ENCODE peak calls at places on chromosome 14, in ten cellular contexts. U is A549; J is activated CD8-positive, alpha-beta T cell treated with anti-CD3 and anti-CD28 coated beads for 36 hours; F is astrocyte; G is prostate gland; B is nephron progenitor cell; L is CD8-positive, alpha-beta T cell; A is cardiac fibroblast; N is heart right ventricle; W is foreskin fibroblast. Q is an unnamed sample.

GRCh38 chr14:82313889-82314288 is 780.2 kb upstream of the SEL1L start:
- DNase-seq in N (no peak), F (no peak), J (no peak), L (no peak), A (no peak), G (peak), U (no peak), W (no peak), B (no peak), Q (no peak)

GRCh38 chr14:58844544-58844943 is 206.8 kb downstream of the DACT1 start:
- DNase-seq in A (no peak), J (no peak), N (no peak), U (no peak), B (no peak), G (no peak), L (no peak), W (no peak), F (no peak), Q (no peak)

GRCh38 chr14:71148627-71149026 is 241.4 kb downstream of the PCNX1 start:
- DNase-seq in J (no peak), N (no peak), G (no peak), L (no peak), U (no peak), B (no peak), W (no peak), A (no peak), F (no peak), Q (no peak)

GRCh38 chr14:60222820-60223219 is 26.2 kb upstream of the PPM1A start:
- DNase-seq in W (no peak), L (no peak), F (no peak), N (peak), J (no peak), B (no peak), G (peak), U (no peak), A (no peak), Q (no peak)

GRCh38 chr14:64841772-64842490 is 37.8 kb downstream of the SPTB start:
- DNase-seq in F (no peak), W (no peak), G (no peak), L (no peak), A (no peak), U (no peak), J (no peak), N (peak), B (no peak), Q (no peak)

GRCh38 chr14:23143911-23144310 is 24.9 kb upstream of the CEBPE start:
- DNase-seq in W (no peak), F (no peak), G (no peak), J (no peak), B (no peak), U (no peak), L (no peak), A (no peak), N (no peak), Q (no peak)

GRCh38 chr14:101242442-101243385 is 318.6 kb upstream of the DIO3 start:
- DNase-seq in L (peak), A (no peak), G (no peak), N (no peak), J (no peak), U (no peak), B (no peak), F (no peak), W (no peak), Q (no peak)

GRCh38 chr14:37796703-37797416 is 201.4 kb downstream of the TTC6 start:
- DNase-seq in F (no peak), W (no peak), U (no peak), B (no peak), A (no peak), G (no peak), N (no peak), L (no peak), J (no peak), Q (no peak)

GRCh38 chr14:59189281-59189821 is 884 bp downstream of the DAAM1 start:
- DNase-seq in N (peak), W (peak), U (peak), G (peak), L (peak), J (peak), A (peak), F (peak), B (no peak), Q (peak)

GRCh38 chr14:64682843-64683242 is 21.4 kb upstream of the PLEKHG3 start:
- DNase-seq in A (no peak), G (no peak), J (no peak), L (no peak), U (no peak), B (no peak), N (no peak), F (no peak), W (no peak), Q (no peak)

GRCh38 chr14:23951590-23952143 is 1.9 kb upstream of the DHRS4 start:
- DNase-seq in W (no peak), N (no peak), U (no peak), L (no peak), A (no peak), J (peak), G (no peak), F (no peak), B (no peak), Q (peak)

GRCh38 chr14:57559561-57559960 is 65.9 kb upstream of the CCDC198 start:
- DNase-seq in A (no peak), N (no peak), L (no peak), B (peak), F (no peak), U (no peak), G (no peak), J (no peak), W (no peak), Q (no peak)

GRCh38 chr14:65168840-65169239 is 66.5 kb upstream of the MAX start:
- DNase-seq in A (peak), N (no peak), W (peak), U (no peak), G (no peak), F (no peak), B (no peak), L (no peak), J (no peak), Q (no peak)

GRCh38 chr14:100855256-100855930 is 29.5 kb downstream of the MEG3 start:
- DNase-seq in J (no peak), B (no peak), A (no peak), L (no peak), N (no peak), U (no peak), W (no peak), G (no peak), F (no peak), Q (no peak)

GRCh38 chr14:67975429-67975828 is 155.8 kb downstream of the RAD51B start:
- DNase-seq in G (no peak), A (no peak), J (no peak), F (no peak), U (no peak), B (no peak), L (no peak), W (no peak), N (no peak), Q (no peak)

GRCh38 chr14:64971452-64971889 is 665 bp downstream of the RAB15 start:
- DNase-seq in N (no peak), B (no peak), U (no peak), G (no peak), L (no peak), F (no peak), W (no peak), J (no peak), A (no peak), Q (no peak)

GRCh38 chr14:43789458-43789857 is 717.6 kb downstream of the FSCB start:
- DNase-seq in F (no peak), U (no peak), W (no peak), G (no peak), A (no peak), J (no peak), L (no peak), B (no peak), N (no peak), Q (no peak)

GRCh38 chr14:100554082-100554677 is 33.0 kb downstream of the BEGAIN start:
- DNase-seq in F (no peak), B (peak), J (no peak), W (no peak), U (no peak), G (peak), A (peak), N (peak), L (no peak), Q (no peak)

GRCh38 chr14:35403085-35403396 is 1.5 kb downstream of the NFKBIA start:
- DNase-seq in N (peak), G (no peak), U (no peak), B (no peak), W (peak), J (peak), F (peak), L (no peak), A (peak), Q (no peak)

GRCh38 chr14:96362071-96362964 is 823 bp downstream of the ATG2B start:
- DNase-seq in J (peak), N (peak), B (peak), L (peak), A (peak), W (peak), U (peak), G (peak), F (no peak), Q (no peak)

GRCh38 chr14:96497087-96497486 is 5.1 kb upstream of the PAPOLA start:
- DNase-seq in N (no peak), G (no peak), F (no peak), J (peak), U (no peak), L (no peak), W (no peak), B (no peak), A (no peak), Q (no peak)

GRCh38 chr14:34684578-34684977 is 29.8 kb downstream of the CFL2 start:
- DNase-seq in A (peak), F (peak), N (no peak), L (no peak), J (no peak), B (no peak), W (peak), G (no peak), U (no peak), Q (no peak)

GRCh38 chr14:78902010-78902623 is 731.9 kb downstream of the NRXN3 start:
- DNase-seq in G (peak), W (peak), B (peak), J (peak), U (no peak), L (no peak), N (peak), A (peak), F (peak), Q (peak)

GRCh38 chr14:84750763-84751554 is 779.0 kb upstream of the FLRT2 start:
- DNase-seq in W (peak), G (no peak), U (no peak), F (peak), N (no peak), B (no peak), J (no peak), A (peak), L (no peak), Q (no peak)

GRCh38 chr14:98059106-98059505 is 1212.9 kb downstream of the BCL11B start:
- DNase-seq in G (no peak), J (no peak), N (no peak), U (no peak), L (no peak), A (no peak), F (no peak), B (no peak), W (no peak), Q (no peak)

GRCh38 chr14:37198273-37198598 is 499 bp downstream of the MIPOL1 start:
- DNase-seq in N (no peak), L (no peak), W (no peak), U (no peak), F (no peak), B (no peak), G (no peak), A (no peak), J (no peak), Q (no peak)

GRCh38 chr14:89589400-89590128 is 172.5 kb upstream of the FOXN3 start:
- DNase-seq in L (no peak), N (no peak), G (no peak), J (no peak), U (no peak), F (no peak), W (no peak), B (no peak), A (no peak), Q (no peak)

GRCh38 chr14:95515523-95516517 is 630 bp downstream of the SYNE3 start:
- DNase-seq in W (peak), G (no peak), A (peak), F (peak), U (peak), J (peak), L (peak), N (peak), B (peak), Q (peak)

GRCh38 chr14:78424311-78424710 is 254.1 kb downstream of the NRXN3 start:
- DNase-seq in B (no peak), J (no peak), F (no peak), W (no peak), G (no peak), L (no peak), U (no peak), N (no peak), A (no peak), Q (no peak)

GRCh38 chr14:73786942-73787759 is 64.5 kb upstream of the PTGR2 start:
- DNase-seq in W (peak), B (peak), J (peak), G (peak), N (peak), F (no peak), A (no peak), U (no peak), L (peak), Q (peak)

GRCh38 chr14:68113328-68113930 is 293.9 kb downstream of the RAD51B start:
- DNase-seq in G (no peak), L (no peak), A (peak), F (no peak), B (no peak), J (no peak), N (no peak), W (no peak), U (no peak), Q (no peak)

GRCh38 chr14:54901380-54902142 is 1.1 kb downstream of the GCH1 start:
- DNase-seq in W (peak), G (no peak), B (peak), U (peak), A (no peak), N (peak), F (no peak), L (peak), J (peak), Q (no peak)

GRCh38 chr14:104586832-104587620 is 7.5 kb downstream of the C14orf180 start:
- DNase-seq in G (no peak), L (no peak), B (no peak), J (no peak), F (no peak), U (no peak), N (peak), A (no peak), W (peak), Q (no peak)

GRCh38 chr14:65832431-65833253 is 420.1 kb downstream of the FUT8 start:
- DNase-seq in J (no peak), W (peak), A (peak), G (no peak), U (peak), F (no peak), N (no peak), B (no peak), L (no peak), Q (no peak)

GRCh38 chr14:56004807-56005579 is 113.2 kb upstream of the PELI2 start:
- DNase-seq in G (no peak), J (peak), A (peak), U (peak), N (peak), B (no peak), W (peak), L (no peak), F (peak), Q (no peak)

GRCh38 chr14:100192250-100192671 is 32.8 kb upstream of the DEGS2 start:
- DNase-seq in L (no peak), N (peak), A (no peak), G (no peak), B (no peak), F (no peak), J (peak), U (no peak), W (no peak), Q (no peak)

GRCh38 chr14:105537580-105538474 is 11.4 kb downstream of the TMEM121 start:
- DNase-seq in L (peak), J (peak), G (no peak), A (peak), U (peak), F (no peak), W (peak), B (peak), N (peak), Q (peak)

GRCh38 chr14:56295743-56296142 is 177.5 kb downstream of the PELI2 start:
- DNase-seq in W (no peak), U (no peak), N (no peak), G (no peak), J (no peak), L (no peak), A (no peak), B (no peak), F (no peak), Q (no peak)

GRCh38 chr14:104639481-104639880 is 34.9 kb upstream of the TMEM179 start:
- DNase-seq in W (no peak), F (no peak), G (no peak), N (no peak), B (no peak), L (no peak), U (no peak), A (no peak), J (no peak), Q (no peak)

GRCh38 chr14:75077794-75078193 is 8.4 kb downstream of the ZC2HC1C start:
- DNase-seq in F (no peak), L (no peak), G (no peak), W (peak), N (no peak), A (no peak), U (no peak), J (no peak), B (no peak), Q (no peak)

GRCh38 chr14:75084513-75084912 is 15.1 kb downstream of the ZC2HC1C start:
- DNase-seq in U (no peak), G (peak), A (no peak), B (no peak), F (no peak), J (no peak), N (no peak), W (no peak), L (no peak), Q (no peak)

GRCh38 chr14:75083271-75083670 is 13.8 kb downstream of the ZC2HC1C start:
- DNase-seq in J (no peak), W (no peak), A (no peak), B (no peak), F (no peak), L (no peak), G (no peak), U (no peak), N (no peak), Q (no peak)

GRCh38 chr14:75079521-75079920 is 10.1 kb downstream of the ZC2HC1C start:
- DNase-seq in A (no peak), G (no peak), F (no peak), L (no peak), J (no peak), W (no peak), B (no peak), U (no peak), N (no peak), Q (no peak)

DNA sequence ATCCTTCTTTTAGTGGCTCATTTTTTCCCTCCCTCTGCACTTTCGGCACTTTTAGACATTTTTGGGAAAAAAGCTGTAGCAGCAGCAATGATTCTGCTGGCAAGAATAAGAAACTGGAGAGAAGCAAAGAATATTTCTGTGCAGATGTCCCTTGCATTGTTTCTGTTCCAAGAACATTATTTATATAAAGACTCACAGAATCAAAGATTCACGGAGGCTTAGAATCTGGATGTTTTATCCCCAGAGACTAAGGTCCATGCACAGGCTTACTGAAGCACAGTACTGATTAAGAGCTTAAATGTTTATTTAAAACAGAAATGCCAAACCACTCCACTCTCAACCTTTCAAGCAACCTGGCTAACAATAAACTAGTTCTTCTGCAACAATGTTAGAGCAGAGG is 12.4 kb downstream of the ZC2HC1C start:
- DNase-seq in B (no peak), G (no peak), J (no peak), W (no peak), U (no peak), F (no peak), A (peak), N (no peak), L (no peak), Q (no peak)
- TF ChIP-seq CTCF in B (no peak), G (no peak), J (no peak), W (no peak), U (no peak), F (no peak), A (no peak), N (no peak), L (no peak), Q (no peak)

GRCh38 chr14:72636871-72637270 is 257.0 kb downstream of the DPF3 start:
- DNase-seq in U (no peak), A (no peak), W (no peak), J (no peak), F (no peak), B (no peak), N (no peak), L (no peak), G (no peak), Q (no peak)
- TF ChIP-seq CTCF in U (no peak), A (no peak), W (no peak), J (no peak), F (no peak), B (no peak), N (no peak), L (no peak), G (no peak), Q (no peak)

DNA sequence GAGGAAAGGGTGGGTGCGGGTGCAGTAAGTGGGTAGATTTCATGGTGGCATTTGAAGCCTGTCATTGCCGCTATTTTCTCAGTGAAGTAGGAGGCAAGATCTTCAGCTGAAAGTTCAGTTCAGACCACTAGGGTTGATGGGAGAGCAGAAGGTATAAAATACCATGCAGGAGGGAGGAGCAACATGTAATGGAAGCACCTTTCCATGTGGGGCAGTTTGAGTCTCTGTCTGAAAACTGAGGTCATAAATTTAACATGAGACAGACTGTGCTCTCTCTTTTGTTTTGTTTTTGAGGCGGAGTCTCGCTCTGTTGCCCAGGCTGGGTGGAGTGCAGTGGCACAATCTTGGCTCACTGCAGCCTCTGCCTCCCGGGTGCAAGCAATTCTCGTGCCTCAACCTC is 22.7 kb downstream of the LRRC74A start:
- DNase-seq in G (no peak), L (no peak), N (no peak), U (peak), J (no peak), W (no peak), A (no peak), F (no peak), B (no peak), Q (no peak)
- TF ChIP-seq CTCF in G (no peak), L (no peak), N (no peak), U (no peak), J (no peak), W (no peak), A (no peak), F (no peak), B (no peak), Q (no peak)

GRCh38 chr14:22039938-22040780 is 366.5 kb upstream of the OR4E1 start:
- DNase-seq in U (peak), N (no peak), B (no peak), A (no peak), W (no peak), F (no peak), G (no peak), J (peak), L (peak), Q (no peak)
- TF ChIP-seq CTCF in U (peak), N (peak), B (peak), A (peak), W (peak), F (peak), G (no peak), J (peak), L (peak), Q (peak)

DNA sequence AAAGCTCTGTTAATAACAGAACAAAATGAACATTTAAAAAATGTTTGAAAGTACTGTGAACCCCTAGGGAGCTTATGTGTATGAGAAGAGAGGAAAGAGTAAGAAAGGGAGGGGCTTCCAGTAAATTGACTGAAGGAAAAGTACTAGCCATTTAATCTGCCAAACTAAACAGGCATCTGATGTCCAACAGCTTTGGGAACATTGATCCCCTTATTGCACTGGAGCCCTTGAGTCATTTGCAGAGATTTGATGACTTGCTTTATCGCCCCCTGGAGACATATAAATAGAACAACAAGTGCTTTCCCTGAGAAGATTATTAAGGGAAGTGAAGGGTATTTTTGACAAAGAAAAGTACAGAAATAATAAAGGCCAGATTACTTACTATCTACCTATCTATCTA is 319.3 kb upstream of the NOVA1 start:
- DNase-seq in N (peak), F (peak), U (no peak), J (no peak), L (no peak), W (peak), B (no peak), G (no peak), A (peak), Q (no peak)
- TF ChIP-seq CTCF in N (peak), F (peak), U (peak), J (no peak), L (no peak), W (peak), B (peak), G (no peak), A (peak), Q (peak)

DNA sequence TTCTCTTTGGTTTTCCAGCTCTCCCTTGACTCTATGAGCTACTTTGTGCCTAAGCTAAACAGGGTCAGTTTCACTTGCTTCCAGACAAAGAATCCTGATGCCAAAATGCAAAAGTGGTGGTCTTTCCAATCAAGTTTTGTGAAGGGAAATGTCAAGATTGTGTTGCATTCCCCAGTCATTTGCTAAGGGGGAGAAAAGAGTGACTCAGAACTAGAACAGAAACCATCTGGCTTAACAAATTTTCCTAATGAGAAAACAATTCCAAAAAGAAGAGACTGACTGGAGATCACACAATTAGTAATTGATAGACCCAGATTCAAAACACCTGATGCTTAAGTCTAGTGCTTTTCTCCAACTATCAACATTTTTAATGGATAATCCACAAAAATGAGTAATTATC is 235.1 kb upstream of the DIO2 start:
- DNase-seq in A (peak), B (no peak), W (peak), J (no peak), G (no peak), U (no peak), L (no peak), F (peak), N (no peak), Q (no peak)
- TF ChIP-seq CTCF in A (no peak), B (no peak), W (no peak), J (no peak), G (no peak), U (no peak), L (no peak), F (no peak), N (no peak), Q (no peak)